ENCODE peak calls at places on chromosome 6, in seven cellular contexts. N is adrenal gland, Y is small intestine, A is ovary, J is H9, S is heart right ventricle, I is endothelial cell of umbilical vein. L is an unnamed sample.
A peak's percentile ranks its signal among the peaks of the same experiment; 100 is the strongest.

GRCh38 chr6:150883521-150883920 is 18.0 kb downstream of the MTHFD1L start:
- DNase-seq in N (no peak), Y (no peak), A (no peak), J (no peak), S (no peak), I (peak; percentile 64), L (no peak)

GRCh38 chr6:16764188-16764950 is 3.1 kb upstream of the ATXN1 start:
- DNase-seq in N (no peak), Y (no peak), A (no peak), J (no peak), S (no peak), I (peak; percentile 57), L (no peak)

GRCh38 chr6:101741474-101742171 is 348.1 kb downstream of the GRIK2 start:
- DNase-seq in N (no peak), Y (no peak), A (no peak), J (no peak), S (no peak), I (peak; percentile 68), L (no peak)

GRCh38 chr6:40586800-40587201 is 363 bp downstream of the LRFN2 start:
- DNase-seq in N (peak; percentile 23), Y (no peak), A (peak; percentile 52), J (no peak), S (no peak), I (no peak), L (no peak)

GRCh38 chr6:29847871-29848630 is 20.4 kb downstream of the HLA-G start:
- DNase-seq in N (peak; percentile 85), Y (peak; percentile 74), A (peak; percentile 85), J (peak; percentile 90), S (peak; percentile 82), I (peak; percentile 57), L (peak; percentile 88)

GRCh38 chr6:132669690-132670291 is 10.8 kb upstream of the TAAR1 start:
- DNase-seq in N (no peak), Y (peak; percentile 74), A (no peak), J (no peak), S (no peak), I (peak; percentile 56), L (no peak)

GRCh38 chr6:54864272-54864671 is 17.7 kb downstream of the FAM83B start:
- DNase-seq in N (no peak), Y (no peak), A (no peak), J (no peak), S (no peak), I (no peak), L (no peak)

GRCh38 chr6:167100241-167100674 is 22.6 kb upstream of the CCR6 start:
- DNase-seq in N (no peak), Y (no peak), A (no peak), J (no peak), S (no peak), I (no peak), L (no peak)

GRCh38 chr6:51976374-51976773 is 111.0 kb downstream of the PKHD1 start:
- DNase-seq in N (no peak), Y (no peak), A (no peak), J (no peak), S (no peak), I (no peak), L (no peak)

GRCh38 chr6:586553-586952 is 70.3 kb downstream of the HUS1B start:
- DNase-seq in N (no peak), Y (no peak), A (no peak), J (no peak), S (no peak), I (no peak), L (no peak)

GRCh38 chr6:141562181-141562800 is 570.4 kb upstream of the GJE1 start:
- DNase-seq in N (peak; percentile 26), Y (peak; percentile 3), A (peak; percentile 40), J (peak; percentile 76), S (peak; percentile 49), I (peak; percentile 75), L (peak; percentile 55)

GRCh38 chr6:4309540-4309939 is 174.2 kb upstream of the ECI2 start:
- DNase-seq in N (no peak), Y (no peak), A (no peak), J (no peak), S (no peak), I (no peak), L (no peak)

GRCh38 chr6:4313044-4313686 is 177.8 kb upstream of the ECI2 start:
- DNase-seq in N (peak; percentile 79), Y (peak; percentile 17), A (no peak), J (peak; percentile 43), S (no peak), I (peak; percentile 95), L (peak; percentile 23)

GRCh38 chr6:4314201-4314707 is 178.9 kb upstream of the ECI2 start:
- DNase-seq in N (no peak), Y (no peak), A (no peak), J (no peak), S (no peak), I (no peak), L (no peak)

GRCh38 chr6:4308354-4308753 is 173.0 kb upstream of the ECI2 start:
- DNase-seq in N (no peak), Y (no peak), A (no peak), J (no peak), S (no peak), I (no peak), L (no peak)

DNA sequence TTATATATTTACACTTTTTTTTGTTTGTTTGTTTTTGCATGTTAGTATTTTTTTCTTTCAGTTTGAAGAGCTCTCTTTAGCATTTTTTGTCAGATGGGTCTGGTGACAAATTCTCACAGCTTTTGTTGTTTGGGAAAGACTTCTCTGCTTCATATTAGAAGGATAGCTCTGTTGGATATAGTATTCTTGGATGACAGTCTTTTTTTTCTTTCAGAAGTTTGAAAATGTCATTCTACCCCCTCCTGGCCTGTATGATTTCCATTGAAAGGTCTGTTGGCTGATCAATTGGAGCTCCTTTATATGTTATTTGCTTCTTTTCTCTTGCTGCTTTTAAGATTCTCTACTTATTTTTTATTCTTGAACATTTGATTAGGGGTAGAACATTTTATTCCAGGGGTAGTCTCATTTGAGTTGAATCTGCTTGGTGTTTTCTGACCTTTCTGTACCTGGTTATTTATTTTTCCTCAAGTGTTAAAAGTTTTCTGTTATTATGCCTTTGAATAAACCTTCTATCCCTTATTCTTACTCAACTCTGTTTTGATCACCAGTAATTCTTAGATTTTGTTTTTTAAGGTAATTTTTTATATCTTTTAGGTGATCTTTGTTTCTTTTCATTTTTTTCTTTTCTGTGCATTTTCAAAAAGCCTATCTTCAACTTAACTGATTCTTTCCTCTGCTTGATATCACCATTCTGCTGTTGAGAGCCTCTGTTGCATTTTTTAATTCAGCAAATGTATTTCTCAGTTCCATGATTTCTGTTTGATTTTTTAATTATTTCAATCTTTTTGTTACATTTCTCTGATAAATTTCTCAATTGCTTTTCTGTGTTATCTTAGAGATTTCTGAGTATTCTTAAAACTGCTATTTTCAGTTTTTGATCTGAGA is 176.8 kb upstream of the ECI2 start:
- DNase-seq in N (no peak), Y (no peak), A (no peak), J (no peak), S (no peak), I (no peak), L (no peak)
- H3K27ac ChIP-seq in N (no peak overlapping the region), Y (no peak overlapping the region), A (no peak overlapping the region), J (no peak overlapping the region), S (no peak overlapping the region), I (no peak overlapping the region), L (no peak overlapping the region)

DNA sequence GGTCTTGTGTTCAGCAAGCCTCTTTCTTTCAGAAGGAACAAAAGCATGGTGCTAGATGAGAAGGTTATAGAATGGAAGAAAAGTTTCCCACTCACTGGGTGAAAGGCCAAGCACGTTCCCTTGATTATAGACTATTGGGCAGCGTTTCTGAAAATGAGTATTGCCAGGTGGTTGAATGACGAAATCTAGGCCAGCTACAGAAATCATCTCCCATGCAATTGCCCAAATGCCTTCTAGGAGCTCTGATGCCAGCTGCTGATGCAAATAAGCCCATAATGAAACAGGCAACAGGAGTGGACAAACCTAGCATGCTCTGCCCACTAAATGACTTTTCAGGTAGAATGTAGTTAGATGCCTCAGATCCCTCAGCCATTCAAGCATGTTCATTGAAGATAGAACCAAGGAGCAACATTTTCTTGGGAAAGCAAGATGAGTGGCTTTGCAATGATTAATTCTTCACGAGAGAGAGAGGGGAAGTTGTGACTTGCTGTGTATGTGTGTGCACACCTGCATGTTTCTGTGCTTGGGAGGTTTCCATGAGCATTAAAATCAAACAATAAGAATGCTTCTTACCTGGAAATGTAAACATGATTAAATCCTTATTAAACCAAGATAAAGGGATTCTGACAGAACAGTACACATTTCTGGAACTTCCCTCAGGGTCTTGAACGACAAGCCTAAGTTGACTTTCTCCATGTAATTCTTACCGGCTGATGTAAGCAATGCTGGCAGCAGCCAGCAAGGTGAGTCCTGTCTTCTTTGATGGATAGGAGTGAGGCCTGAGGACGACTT is 43.5 kb downstream of the ADTRP start:
- DNase-seq in N (no peak), Y (no peak), A (no peak), J (no peak), S (no peak), I (no peak), L (no peak)
- H3K27ac ChIP-seq in N (no peak overlapping the region), Y (no peak overlapping the region), A (no peak overlapping the region), J (no peak overlapping the region), S (no peak overlapping the region), I (no peak overlapping the region), L (no peak overlapping the region)

GRCh38 chr6:32970413-32971244 is 2.2 kb downstream of the BRD2 start:
- DNase-seq in N (peak; percentile 91), Y (peak; percentile 88), A (peak; percentile 92), J (peak; percentile 80), S (peak; percentile 91), I (peak; percentile 77), L (peak; percentile 92)
- H3K27ac ChIP-seq in N (peak overlapping the region; percentile 100), Y (peak overlapping the region; percentile 99), A (peak overlapping the region; percentile 95), J (peak overlapping the region; percentile 100), S (peak overlapping the region; percentile 100), I (peak overlapping the region; percentile 99), L (peak overlapping the region; percentile 99)

GRCh38 chr6:13811627-13812358 is 2.6 kb downstream of the MCUR1 start:
- DNase-seq in N (peak; percentile 31), Y (peak; percentile 72), A (peak; percentile 45), J (no peak), S (no peak), I (no peak), L (peak; percentile 35)
- H3K27ac ChIP-seq in N (peak overlapping the region; percentile 71), Y (peak overlapping the region; percentile 71), A (peak overlapping the region; percentile 35), J (no peak overlapping the region), S (peak overlapping the region; percentile 59), I (no peak overlapping the region), L (peak overlapping the region; percentile 38)

GRCh38 chr6:27025351-27025750 is 222.2 kb upstream of the PRSS16 start:
- DNase-seq in N (no peak), Y (no peak), A (no peak), J (no peak), S (no peak), I (no peak), L (no peak)

GRCh38 chr6:27016689-27017088 is 230.8 kb upstream of the PRSS16 start:
- DNase-seq in N (no peak), Y (no peak), A (no peak), J (no peak), S (no peak), I (no peak), L (no peak)

GRCh38 chr6:27019651-27020552 is 227.6 kb upstream of the PRSS16 start:
- DNase-seq in N (peak; percentile 93), Y (peak; percentile 69), A (peak; percentile 87), J (peak; percentile 94), S (peak; percentile 80), I (peak; percentile 69), L (peak; percentile 87)

GRCh38 chr6:27023664-27024063 is 223.8 kb upstream of the PRSS16 start:
- DNase-seq in N (no peak), Y (no peak), A (no peak), J (no peak), S (no peak), I (no peak), L (no peak)

DNA sequence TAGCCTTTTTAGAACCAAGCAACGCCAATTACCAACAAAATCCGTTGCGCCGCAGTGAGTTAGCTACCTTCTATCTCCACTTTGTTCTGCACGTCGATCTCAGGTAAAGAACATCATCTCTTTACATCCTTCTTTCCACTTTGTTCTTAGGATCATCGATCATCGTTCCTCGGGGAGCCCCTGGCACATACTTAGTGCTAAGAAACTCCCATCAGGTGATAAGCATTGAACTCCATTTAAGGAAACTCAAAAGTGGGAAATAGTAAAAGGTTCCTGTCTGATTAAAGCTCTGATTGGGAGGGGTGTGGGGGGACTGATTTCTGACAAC is 227.0 kb upstream of the PRSS16 start:
- DNase-seq in N (no peak), Y (no peak), A (no peak), J (no peak), S (no peak), I (no peak), L (no peak)
- H3K27ac ChIP-seq in N (peak overlapping the region; percentile 96), Y (no peak overlapping the region), A (peak overlapping the region; percentile 89), J (no peak overlapping the region), S (peak overlapping the region; percentile 90), I (no peak overlapping the region), L (peak overlapping the region; percentile 95)

L was measured in pancreas.